ENCODE peak calls at places on chromosomes 5 and 9, in eight cellular contexts. O is HepG2, M is stomach, A is fibroblast of pulmonary artery, Z is lower lobe of right lung, E is GM23338, Y is psoas muscle, D is fibroblast of the aortic adventitia. J is an unnamed sample.

GRCh38 chr9:129206921-129207320 is 28.9 kb upstream of the IER5L start:
- DNase-seq in M (no peak), A (no peak), Y (no peak), D (no peak), E (no peak), O (no peak), Z (no peak), J (no peak)

GRCh38 chr9:130181645-130182044 is 9.4 kb downstream of the NCS1 start:
- DNase-seq in M (peak), A (no peak), Z (no peak), O (no peak), E (no peak), D (no peak), Y (no peak), J (no peak)

GRCh38 chr5:78698218-78698751 is 49.7 kb upstream of the LHFPL2 start:
- DNase-seq in M (no peak), D (peak), E (no peak), Y (peak), O (no peak), A (peak), Z (no peak), J (peak)

GRCh38 chr9:108052431-108053080 is 563.0 kb upstream of the KLF4 start:
- DNase-seq in D (no peak), O (no peak), Y (no peak), M (no peak), Z (no peak), E (peak), A (no peak), J (no peak)

GRCh38 chr5:135723451-135723850 is 111.0 kb upstream of the SLC25A48 start:
- DNase-seq in Y (no peak), M (no peak), D (no peak), Z (no peak), O (no peak), A (no peak), E (no peak), J (no peak)

GRCh38 chr5:95113489-95113888 is 171.4 kb downstream of the MCTP1 start:
- DNase-seq in E (peak), D (peak), O (no peak), M (no peak), A (peak), Z (no peak), Y (no peak), J (peak)

GRCh38 chr9:36141761-36142160 is 5.2 kb downstream of the GLIPR2 start:
- DNase-seq in A (no peak), O (no peak), D (no peak), M (no peak), Y (no peak), Z (no peak), E (no peak), J (no peak)

GRCh38 chr9:2228132-2228531 is 213.0 kb downstream of the SMARCA2 start:
- DNase-seq in Z (peak), O (no peak), Y (no peak), M (no peak), D (no peak), A (no peak), E (peak), J (peak)

GRCh38 chr5:78778538-78778937 is 130.0 kb upstream of the LHFPL2 start:
- DNase-seq in Z (no peak), E (no peak), D (peak), M (no peak), Y (no peak), A (no peak), O (no peak), J (no peak)

GRCh38 chr5:74673011-74673790 is 11.8 kb upstream of the HEXB start:
- DNase-seq in D (peak), Z (no peak), O (peak), Y (no peak), M (no peak), A (peak), E (peak), J (peak)

GRCh38 chr5:1525624-1525985 is 1.8 kb upstream of the LPCAT1 start:
- DNase-seq in A (no peak), M (peak), O (no peak), D (no peak), Y (peak), Z (no peak), E (no peak), J (no peak)

GRCh38 chr5:168734119-168734518 is 155.0 kb upstream of the PANK3 start:
- DNase-seq in D (no peak), A (no peak), Z (no peak), Y (no peak), O (no peak), E (no peak), M (no peak), J (no peak)

GRCh38 chr9:90251311-90251710 is 391.3 kb downstream of the DIRAS2 start:
- DNase-seq in M (no peak), Z (no peak), D (no peak), O (no peak), Y (no peak), E (no peak), A (no peak), J (no peak)

GRCh38 chr5:154380263-154380662 is 65.5 kb upstream of the SAP30L start:
- DNase-seq in Y (no peak), E (no peak), A (no peak), Z (no peak), D (no peak), M (no peak), O (no peak), J (no peak)

GRCh38 chr5:129768715-129769114 is 20.8 kb downstream of the MINAR2 start:
- DNase-seq in E (no peak), D (no peak), A (no peak), M (no peak), Y (no peak), Z (no peak), O (no peak), J (no peak)

GRCh38 chr9:122220673-122221222 is 8.0 kb downstream of the LHX6 start:
- DNase-seq in E (no peak), Z (no peak), M (no peak), Y (no peak), O (no peak), D (no peak), A (no peak), J (no peak)

GRCh38 chr9:134303601-134304000 is 22.7 kb upstream of the RXRA start:
- DNase-seq in O (no peak), E (no peak), A (no peak), M (no peak), Y (peak), Z (peak), D (no peak), J (no peak)

GRCh38 chr5:136656811-136657210 is 291.5 kb upstream of the TRPC7 start:
- DNase-seq in O (no peak), A (peak), E (no peak), Y (no peak), D (peak), M (no peak), Z (no peak), J (no peak)

GRCh38 chr5:150411245-150411979 is 1.3 kb downstream of the CD74 start:
- DNase-seq in Z (peak), O (no peak), M (peak), D (no peak), E (peak), Y (peak), A (peak), J (peak)

GRCh38 chr5:31965227-31965626 is 208.9 kb downstream of the GOLPH3 start:
- DNase-seq in E (peak), O (no peak), D (no peak), M (no peak), A (no peak), Y (no peak), Z (no peak), J (no peak)

DNA sequence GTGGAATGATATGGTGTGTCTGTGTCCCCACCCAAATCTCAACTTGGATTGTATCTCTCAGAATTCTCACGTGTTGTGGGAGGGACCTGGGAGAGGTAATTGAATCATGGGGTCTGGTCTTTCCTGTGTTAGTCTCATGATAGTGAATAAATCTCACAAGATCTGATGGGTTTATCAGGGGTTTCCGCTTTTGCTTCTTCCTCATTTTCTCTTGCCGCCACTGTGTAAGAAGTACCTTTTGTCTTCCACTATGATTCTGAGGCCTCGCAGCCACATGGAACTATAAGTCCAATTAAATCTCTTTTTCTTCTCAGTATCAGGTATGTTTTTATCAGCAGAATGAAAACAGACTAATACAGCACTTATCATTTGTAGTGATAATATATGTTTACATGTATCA is 29.5 kb upstream of the SPIN1 start:
- DNase-seq in M (no peak), O (no peak), Y (no peak), D (no peak), Z (no peak), A (no peak), E (no peak), J (no peak)
- TF ChIP-seq CTCF in M (no peak), O (no peak), Y (no peak), D (no peak), Z (no peak), A (no peak), E (no peak), J (no peak)

GRCh38 chr9:14349818-14350333 is 35.9 kb upstream of the NFIB start:
- DNase-seq in O (no peak), Z (no peak), Y (no peak), E (no peak), A (no peak), M (no peak), D (peak), J (peak)
- H3K4me3 ChIP-seq in O (no peak), Z (peak), Y (peak), E (peak), A (peak), M (peak), D (peak), J (peak)

GRCh38 chr5:131156971-131157370 is 8.1 kb downstream of the HINT1 start:
- DNase-seq in D (no peak), M (no peak), Y (no peak), A (no peak), O (no peak), E (no peak), Z (no peak), J (no peak)
- TF ChIP-seq CTCF in D (no peak), M (no peak), Y (no peak), A (no peak), O (no peak), E (no peak), Z (no peak), J (no peak)

GRCh38 chr5:143395638-143396352 is 7.7 kb downstream of the NR3C1 start:
- DNase-seq in D (peak), Z (no peak), O (no peak), A (no peak), Y (no peak), M (no peak), E (no peak), J (peak)
- H3K4me3 ChIP-seq in D (peak), Z (peak), O (no peak), A (peak), Y (peak), M (peak), E (no peak), J (no peak)

DNA sequence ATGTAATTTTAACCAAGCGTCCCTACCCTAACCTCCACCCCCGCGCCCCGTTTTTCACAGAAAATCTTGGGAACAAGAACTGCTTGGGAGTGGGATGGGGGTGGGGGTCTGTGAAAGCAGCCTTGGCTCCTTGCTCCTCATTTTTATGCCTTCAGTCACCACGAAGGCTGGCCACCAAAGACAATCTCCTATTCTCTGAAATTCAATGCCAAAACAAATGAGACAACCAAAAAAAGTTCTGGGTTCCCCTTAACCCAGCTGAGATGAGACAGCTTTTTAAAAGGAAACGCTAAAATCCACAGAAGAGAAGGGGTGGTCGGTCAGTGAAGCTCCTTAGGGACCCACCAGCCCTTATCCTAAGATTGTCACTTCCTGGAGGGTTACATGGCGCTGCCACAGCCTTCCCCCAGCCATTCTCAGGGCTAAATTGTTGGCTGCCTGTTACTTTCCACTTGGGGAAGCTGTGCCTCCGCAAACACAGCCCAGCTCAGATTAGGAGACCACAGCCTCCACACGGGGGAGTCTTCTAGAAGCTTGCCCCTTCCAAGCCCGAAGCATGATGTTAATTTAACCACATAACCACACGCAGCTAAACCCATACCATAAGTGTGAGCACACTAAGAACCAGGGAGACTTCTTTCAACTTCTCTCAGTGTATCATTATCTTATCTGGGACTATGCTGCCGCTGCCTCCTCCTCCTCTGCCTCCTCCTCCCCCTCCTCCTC is 136.3 kb downstream of the FOXD1 start:
- DNase-seq in Y (no peak), D (peak), O (no peak), A (peak), E (peak), M (no peak), Z (no peak), J (peak)
- TF ChIP-seq CTCF in Y (no peak), D (peak), O (no peak), A (peak), E (peak), M (no peak), Z (no peak), J (peak)

GRCh38 chr9:86097510-86098224 is 1.7 kb downstream of the GOLM1 start:
- DNase-seq in M (no peak), E (peak), O (no peak), Z (no peak), A (no peak), D (no peak), Y (no peak), J (no peak)
- H3K4me3 ChIP-seq in M (peak), E (peak), O (no peak), Z (no peak), A (peak), D (peak), Y (no peak), J (peak)

GRCh38 chr5:147544556-147544955 is 34.7 kb upstream of the DPYSL3 start:
- DNase-seq in A (no peak), O (no peak), Z (no peak), E (no peak), D (no peak), M (no peak), Y (no peak), J (no peak)

GRCh38 chr5:147538232-147538631 is 28.4 kb upstream of the DPYSL3 start:
- DNase-seq in Y (no peak), E (no peak), M (no peak), A (peak), Z (no peak), D (no peak), O (no peak), J (no peak)

GRCh38 chr5:147534172-147534951 is 24.5 kb upstream of the DPYSL3 start:
- DNase-seq in O (no peak), M (no peak), D (peak), Y (no peak), Z (no peak), A (peak), E (no peak), J (peak)

DNA sequence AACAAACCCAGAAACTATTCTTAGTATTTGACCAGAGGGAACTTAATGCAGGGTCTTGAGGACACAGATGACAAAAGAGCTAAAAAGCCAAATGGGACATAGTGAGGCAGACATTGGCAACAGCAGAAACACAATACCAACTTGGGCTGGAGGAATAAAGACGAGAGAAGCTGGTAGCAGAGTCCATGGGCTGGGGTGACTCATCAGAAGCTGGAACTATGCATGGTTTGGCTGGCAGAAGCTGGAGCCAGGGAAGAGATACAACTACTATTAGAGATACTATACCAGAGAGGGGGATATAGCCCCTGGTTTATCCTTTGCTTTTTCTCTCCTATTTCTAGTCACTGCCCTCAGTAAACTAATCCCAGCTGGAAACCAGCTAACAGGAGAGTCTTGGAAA is 29.2 kb upstream of the DPYSL3 start:
- DNase-seq in O (no peak), A (peak), M (no peak), E (no peak), Y (no peak), D (no peak), Z (no peak), J (peak)
- TF ChIP-seq CTCF in O (no peak), A (no peak), M (no peak), E (no peak), Y (no peak), D (no peak), Z (no peak), J (no peak)

DNA sequence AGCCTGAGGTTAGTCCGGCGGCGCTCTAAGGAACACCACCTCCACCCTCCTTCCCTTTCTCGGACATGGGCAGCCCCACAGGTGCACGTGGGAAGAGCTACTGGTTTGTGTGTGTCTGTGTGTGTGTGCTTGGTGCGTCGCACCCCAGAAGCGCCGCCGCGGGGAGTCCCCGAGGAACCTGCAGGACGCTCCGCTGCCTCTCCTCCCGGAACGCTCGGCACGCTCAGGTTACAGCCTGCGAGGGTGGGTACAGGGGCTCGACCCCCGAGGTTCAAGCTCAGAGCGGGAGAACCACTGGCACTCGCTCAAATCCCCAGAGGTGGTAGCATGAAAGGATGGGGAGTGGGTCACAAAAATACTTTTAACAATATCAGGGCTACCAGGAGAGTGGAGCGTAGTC is 2.0 kb downstream of the ASTN2 start:
- DNase-seq in Z (no peak), E (peak), O (no peak), A (no peak), M (no peak), Y (no peak), D (no peak), J (no peak)
- H3K4me3 ChIP-seq in Z (no peak), E (peak), O (no peak), A (no peak), M (peak), Y (no peak), D (no peak), J (no peak)

GRCh38 chr5:8253376-8253775 is 384.4 kb downstream of the MTRR start:
- DNase-seq in D (no peak), O (no peak), E (no peak), Y (no peak), M (no peak), A (no peak), Z (no peak), J (no peak)

GRCh38 chr5:8258808-8259207 is 389.9 kb downstream of the MTRR start:
- DNase-seq in Y (no peak), E (no peak), D (no peak), A (no peak), M (no peak), O (no peak), Z (no peak), J (no peak)

GRCh38 chr5:8254674-8255073 is 385.7 kb downstream of the MTRR start:
- DNase-seq in E (no peak), Z (no peak), Y (no peak), O (no peak), A (no peak), M (no peak), D (no peak), J (no peak)
- TF ChIP-seq CTCF in E (no peak), Z (no peak), Y (no peak), O (no peak), A (no peak), M (no peak), D (no peak), J (no peak)

GRCh38 chr5:176352116-176352878 is 9.3 kb downstream of the KIAA1191 start:
- DNase-seq in D (no peak), E (no peak), Z (no peak), M (no peak), Y (no peak), A (no peak), O (no peak), J (no peak)
- H3K4me3 ChIP-seq in D (no peak), E (no peak), Z (no peak), M (no peak), Y (no peak), A (no peak), O (no peak), J (no peak)

J was measured in cardiac fibroblast.